ENCODE peak calls at places on chromosomes 4 and X, in eight cellular contexts. K, V, N, X, A, O, D and H are unnamed samples.

GRCh38 chr4:66430856-66431255 is 760.6 kb upstream of the EPHA5 start:
- DNase-seq in K (no peak), V (no peak), N (peak; percentile 73), X (no peak), A (no peak), O (peak; percentile 70), D (peak; percentile 74), H (peak; percentile 82)

GRCh38 chr4:169080970-169081369 is 70.9 kb upstream of the CBR4 start:
- DNase-seq in K (no peak), V (no peak), N (peak; percentile 59), X (no peak), A (no peak), O (no peak), D (peak; percentile 76), H (peak; percentile 92)

GRCh38 chrX:123083924-123084323 is 100.2 kb upstream of the GRIA3 start:
- DNase-seq in K (no peak), V (no peak), N (peak; percentile 69), X (no peak), A (no peak), O (peak; percentile 13), D (peak; percentile 61), H (peak; percentile 35)

GRCh38 chrX:57447856-57448255 is 144.0 kb upstream of the ZXDB start:
- DNase-seq in K (no peak), V (no peak), N (no peak), X (no peak), A (no peak), O (no peak), D (peak; percentile 43), H (peak; percentile 13)

GRCh38 chr4:109184421-109184956 is 118.0 kb downstream of the COL25A1 start:
- DNase-seq in K (no peak), V (no peak), N (peak; percentile 47), X (no peak), A (no peak), O (no peak), D (peak; percentile 18), H (peak; percentile 14)

GRCh38 chr4:184747034-184747830 is 13.3 kb upstream of the CENPU start:
- DNase-seq in K (peak; percentile 30), V (no peak), N (no peak), X (peak; percentile 55), A (no peak), O (no peak), D (no peak), H (no peak)

GRCh38 chrX:54921427-54922021 is 900 bp downstream of the TRO start:
- DNase-seq in K (peak; percentile 77), V (no peak), N (peak; percentile 68), X (peak; percentile 16), A (peak; percentile 66), O (peak; percentile 13), D (peak; percentile 57), H (peak; percentile 79)

GRCh38 chr4:40553995-40554394 is 75.7 kb downstream of the RBM47 start:
- DNase-seq in K (no peak), V (no peak), N (no peak), X (no peak), A (no peak), O (no peak), D (no peak), H (no peak)

GRCh38 chr4:81135501-81135900 is 79.5 kb downstream of the PRKG2 start:
- DNase-seq in K (no peak), V (no peak), N (no peak), X (no peak), A (no peak), O (no peak), D (peak; percentile 55), H (peak; percentile 50)

GRCh38 chr4:56958111-56958517 is 19.3 kb downstream of the NOA1 start:
- DNase-seq in K (peak; percentile 69), V (no peak), N (peak; percentile 97), X (peak; percentile 72), A (no peak), O (peak; percentile 94), D (peak; percentile 99), H (peak; percentile 99)

GRCh38 chr4:54213001-54213400 is 16.1 kb upstream of the PDGFRA start:
- DNase-seq in K (no peak), V (no peak), N (no peak), X (no peak), A (no peak), O (no peak), D (peak; percentile 20), H (peak; percentile 42)

GRCh38 chr4:87819281-87819919 is 13.4 kb upstream of the MEPE start:
- DNase-seq in K (no peak), V (no peak), N (peak; percentile 93), X (no peak), A (no peak), O (peak; percentile 40), D (peak; percentile 90), H (peak; percentile 71)

GRCh38 chrX:41301438-41301824 is 32.5 kb upstream of the DDX3X start:
- DNase-seq in K (no peak), V (no peak), N (no peak), X (no peak), A (no peak), O (no peak), D (peak; percentile 23), H (no peak)

GRCh38 chrX:121062289-121062688 is 14.9 kb downstream of the GLUD2 start:
- DNase-seq in K (no peak), V (no peak), N (no peak), X (no peak), A (no peak), O (no peak), D (no peak), H (no peak)

GRCh38 chr4:132792305-132792704 is 356.8 kb upstream of the PCDH10 start:
- DNase-seq in K (no peak), V (no peak), N (no peak), X (no peak), A (no peak), O (no peak), D (no peak), H (no peak)

GRCh38 chr4:118817178-118817930 is 18.6 kb downstream of the SEC24D start:
- DNase-seq in K (no peak), V (no peak), N (no peak), X (no peak), A (no peak), O (no peak), D (no peak), H (no peak)

GRCh38 chr4:24533364-24533763 is 51.0 kb downstream of the DHX15 start:
- DNase-seq in K (no peak), V (no peak), N (no peak), X (no peak), A (no peak), O (no peak), D (peak; percentile 43), H (peak; percentile 35)

GRCh38 chr4:145735330-145735638 is 55.3 kb downstream of the C4orf51 start:
- DNase-seq in K (no peak), V (no peak), N (peak; percentile 99), X (peak; percentile 21), A (no peak), O (peak; percentile 89), D (peak; percentile 97), H (peak; percentile 94)

GRCh38 chr4:91957963-91958362 is 345.8 kb upstream of the GRID2 start:
- DNase-seq in K (no peak), V (no peak), N (no peak), X (no peak), A (no peak), O (no peak), D (no peak), H (no peak)

GRCh38 chr4:168859888-168860694 is 150.0 kb downstream of the CBR4 start:
- DNase-seq in K (no peak), V (no peak), N (peak; percentile 81), X (no peak), A (no peak), O (no peak), D (no peak), H (no peak)

GRCh38 chrX:92270936-92271655 is 491.9 kb downstream of the PCDH11X start:
- DNase-seq in K (no peak), V (no peak), N (no peak), X (no peak), A (no peak), O (no peak), D (no peak), H (no peak)

GRCh38 chr4:176539091-176539784 is 219.5 kb downstream of the SPCS3 start:
- DNase-seq in K (no peak), V (no peak), N (no peak), X (no peak), A (no peak), O (no peak), D (no peak), H (no peak)

GRCh38 chr4:183173580-183174526 is 74.8 kb downstream of the WWC2 start:
- DNase-seq in K (no peak), V (no peak), N (peak; percentile 76), X (no peak), A (no peak), O (no peak), D (peak; percentile 40), H (peak; percentile 38)

GRCh38 chr4:11106769-11107168 is 321.9 kb downstream of the HS3ST1 start:
- DNase-seq in K (no peak), V (no peak), N (peak; percentile 4), X (no peak), A (no peak), O (no peak), D (peak; percentile 10), H (peak; percentile 38)

GRCh38 chrX:65600106-65600505 is 65.5 kb upstream of the LAS1L start:
- DNase-seq in K (no peak), V (no peak), N (no peak), X (no peak), A (no peak), O (no peak), D (no peak), H (no peak)

GRCh38 chr4:162634390-162634789 is 470.6 kb upstream of the FSTL5 start:
- DNase-seq in K (no peak), V (no peak), N (no peak), X (no peak), A (no peak), O (no peak), D (no peak), H (no peak)
- TF ChIP-seq CTCF in K (no peak), V (no peak), N (no peak), X (no peak), A (no peak), O (no peak), D (no peak), H (no peak)

GRCh38 chr4:75671802-75672421 is 1.3 kb downstream of the G3BP2 start:
- DNase-seq in K (no peak), V (no peak), N (no peak), X (no peak), A (no peak), O (no peak), D (peak; percentile 8), H (peak; percentile 16)
- H3K4me3 ChIP-seq in K (peak overlapping the region; percentile 90), V (peak overlapping the region; percentile 94), N (peak overlapping the region; percentile 77), X (peak overlapping the region; percentile 80), A (peak overlapping the region; percentile 99), O (peak overlapping the region; percentile 86), D (peak overlapping the region; percentile 97), H (peak overlapping the region; percentile 84)

GRCh38 chr4:147094228-147094627 is 148.6 kb upstream of the TTC29 start:
- DNase-seq in K (no peak), V (no peak), N (no peak), X (no peak), A (no peak), O (no peak), D (peak; percentile 23), H (no peak)
- TF ChIP-seq CTCF in K (no peak), V (peak; percentile 7), N (peak; percentile 26), X (no peak), A (no peak), O (peak; percentile 32), D (peak; percentile 23), H (peak; percentile 25)

DNA sequence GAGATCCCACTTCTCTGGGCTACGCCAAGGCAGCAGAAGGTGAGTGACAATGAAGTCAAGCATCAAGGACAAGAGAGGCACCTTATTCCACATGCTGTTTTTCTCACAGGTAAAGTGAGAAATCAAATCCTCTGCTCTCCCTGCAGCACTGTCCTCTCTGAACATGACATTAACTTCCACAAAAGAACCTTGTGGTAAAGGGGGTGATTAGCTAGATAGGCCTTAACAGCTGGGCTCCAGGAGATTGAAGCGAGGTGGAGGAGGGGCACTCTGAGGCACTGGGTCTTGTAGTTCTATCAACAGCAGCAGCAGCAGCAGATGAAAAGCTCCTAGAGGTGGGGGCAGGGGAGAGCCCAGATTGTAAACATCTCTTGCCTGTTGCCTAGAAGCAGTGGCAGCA is 96.8 kb upstream of the CXXC4 start:
- DNase-seq in K (no peak), V (no peak), N (no peak), X (no peak), A (no peak), O (no peak), D (no peak), H (peak; percentile 6)
- H3K4me3 ChIP-seq in K (no peak overlapping the region), V (no peak overlapping the region), N (no peak overlapping the region), X (no peak overlapping the region), A (no peak overlapping the region), O (no peak overlapping the region), D (no peak overlapping the region), H (no peak overlapping the region)